ENCODE peak calls at places on chromosomes 13 and 19, in four cellular contexts. W is CD8-positive, alpha-beta T cell; L is lung; I is tibial artery. D is an unnamed sample.

GRCh38 chr19:6038634-6039405 is 60.9 kb upstream of the RANBP3 start:
- DNase-seq in W (peak), L (peak), I (no peak), D (no peak)

GRCh38 chr13:43307921-43308433 is 284.6 kb downstream of the DNAJC15 start:
- DNase-seq in W (no peak), L (peak), I (peak), D (no peak)

GRCh38 chr13:66887088-66887487 is 343.0 kb downstream of the PCDH9 start:
- DNase-seq in W (no peak), L (no peak), I (no peak), D (no peak)

GRCh38 chr13:33910267-33910666 is 92.3 kb downstream of the RFC3 start:
- DNase-seq in W (no peak), L (no peak), I (no peak), D (no peak)

GRCh38 chr19:52095172-52096014 is at the start of gene ZNF841:
- DNase-seq in W (peak), L (peak), I (peak), D (peak)

GRCh38 chr19:5967571-5967970 is 10.4 kb downstream of the RANBP3 start:
- DNase-seq in W (no peak), L (no peak), I (no peak), D (no peak)

GRCh38 chr13:79782541-79783216 is 301.7 kb downstream of the NDFIP2 start:
- DNase-seq in W (no peak), L (peak), I (no peak), D (no peak)

GRCh38 chr13:21348771-21349170 is 110.3 kb downstream of the ZDHHC20 start:
- DNase-seq in W (no peak), L (no peak), I (no peak), D (no peak)

GRCh38 chr19:18456974-18457373 is 19.0 kb upstream of the ISYNA1 start:
- DNase-seq in W (no peak), L (no peak), I (peak), D (no peak)

GRCh38 chr13:48502601-48503319 is 30.1 kb downstream of the RCBTB2 start:
- DNase-seq in W (no peak), L (no peak), I (no peak), D (no peak)

GRCh38 chr19:34851277-34851804 is 75.4 kb upstream of the ZNF30 start:
- DNase-seq in W (no peak), L (no peak), I (no peak), D (no peak)

GRCh38 chr13:113216165-113217056 is 7.0 kb downstream of the CUL4A start:
- DNase-seq in W (no peak), L (peak), I (no peak), D (no peak)

GRCh38 chr13:95457294-95457693 is 95.2 kb upstream of the CLDN10 start:
- DNase-seq in W (no peak), L (no peak), I (no peak), D (no peak)

GRCh38 chr13:22061371-22061805 is 390.5 kb downstream of the FGF9 start:
- DNase-seq in W (peak), L (no peak), I (no peak), D (no peak)

GRCh38 chr13:43894438-43894837 is 14.7 kb downstream of the LACC1 start:
- DNase-seq in W (no peak), L (no peak), I (no peak), D (no peak)

GRCh38 chr19:6108721-6109633 is 1.3 kb downstream of the RFX2 start:
- DNase-seq in W (peak), L (peak), I (peak), D (peak)

GRCh38 chr19:12884926-12885748 is 1.9 kb downstream of the KLF1 start:
- DNase-seq in W (peak), L (peak), I (no peak), D (no peak)

GRCh38 chr13:31236211-31236786 is 36.5 kb downstream of the B3GLCT start:
- DNase-seq in W (no peak), L (no peak), I (no peak), D (no peak)

GRCh38 chr13:52371736-52372247 is 34.2 kb downstream of the THSD1 start:
- DNase-seq in W (no peak), L (no peak), I (no peak), D (no peak)

GRCh38 chr13:52377898-52378297 is 28.1 kb downstream of the THSD1 start:
- DNase-seq in W (no peak), L (no peak), I (no peak), D (no peak)

GRCh38 chr13:52374389-52374788 is 31.6 kb downstream of the THSD1 start:
- DNase-seq in W (no peak), L (no peak), I (no peak), D (no peak)

GRCh38 chr13:52378312-52378711 is 27.7 kb downstream of the THSD1 start:
- DNase-seq in W (no peak), L (no peak), I (no peak), D (no peak)

DNA sequence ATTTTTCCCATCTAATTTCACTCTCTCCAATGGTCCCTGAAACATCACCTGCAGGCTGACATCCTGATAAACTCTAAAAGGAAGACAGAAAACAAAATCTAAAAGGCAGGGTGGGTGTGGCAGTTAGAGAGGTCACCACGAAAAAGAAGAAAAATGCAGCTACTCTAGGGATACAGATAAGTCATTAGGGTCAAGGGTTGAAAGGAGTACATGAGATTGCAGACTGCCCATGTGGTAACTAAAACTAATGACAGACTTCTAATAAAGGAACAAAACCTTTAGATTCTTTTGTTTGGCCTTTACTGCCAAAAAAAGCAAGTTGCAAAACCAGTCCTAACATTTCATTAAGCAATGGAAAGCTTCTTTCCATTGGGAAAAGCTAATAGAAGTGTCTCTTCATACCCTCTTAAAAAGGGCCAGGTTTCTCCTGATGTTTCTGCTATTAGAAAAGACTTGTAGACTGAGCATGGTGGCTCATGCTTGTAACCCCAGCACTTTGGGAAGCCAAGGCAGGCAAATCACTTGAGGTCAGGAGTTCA is 31.0 kb downstream of the THSD1 start:
- DNase-seq in W (no peak), L (no peak), I (no peak), D (no peak)
- H3K27ac ChIP-seq in W (no peak), L (no peak), I (no peak), D (no peak)

GRCh38 chr19:10269333-10270179 is 1.4 kb upstream of the ICAM1 start:
- DNase-seq in W (peak), L (peak), I (peak), D (peak)

GRCh38 chr19:10268077-10268476 is 2.8 kb upstream of the ICAM1 start:
- DNase-seq in W (no peak), L (no peak), I (peak), D (no peak)

GRCh38 chr19:10270616-10271394 is at the start of gene ICAM1:
- DNase-seq in W (peak), L (peak), I (peak), D (no peak)

GRCh38 chr19:10271543-10272086 is 695 bp downstream of the ICAM1 start:
- DNase-seq in W (peak), L (peak), I (no peak), D (no peak)

DNA sequence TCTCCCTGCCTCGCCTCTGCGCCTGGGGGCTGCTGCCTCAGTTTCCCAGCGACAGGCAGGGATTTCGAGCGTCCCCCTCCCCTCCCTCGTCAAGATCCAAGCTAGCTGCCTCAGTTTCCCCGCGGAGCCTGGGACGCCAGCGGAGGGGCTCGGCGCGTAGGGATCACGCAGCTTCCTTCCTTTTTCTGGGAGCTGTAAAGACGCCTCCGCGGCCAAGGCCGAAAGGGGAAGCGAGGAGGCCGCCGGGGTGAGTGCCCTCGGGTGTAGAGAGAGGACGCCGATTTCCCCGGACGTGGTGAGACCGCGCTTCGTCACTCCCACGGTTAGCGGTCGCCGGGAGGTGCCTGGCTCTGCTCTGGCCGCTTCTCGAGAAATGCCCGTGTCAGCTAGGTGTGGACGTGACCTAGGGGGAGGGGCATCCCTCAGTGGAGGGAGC is 722 bp upstream of the ICAM1 start:
- DNase-seq in W (peak), L (peak), I (peak), D (no peak)
- H3K27ac ChIP-seq in W (peak), L (peak), I (peak), D (peak)

GRCh38 chr19:48419158-48419920 is 25.9 kb downstream of the GRIN2D start:
- DNase-seq in W (peak), L (no peak), I (peak), D (no peak)

GRCh38 chr19:48417436-48417835 is 24.0 kb downstream of the GRIN2D start:
- DNase-seq in W (no peak), L (no peak), I (no peak), D (no peak)

GRCh38 chr19:48418317-48419064 is 25.0 kb downstream of the GRIN2D start:
- DNase-seq in W (no peak), L (no peak), I (no peak), D (no peak)

GRCh38 chr19:48424694-48425219 is 21.0 kb upstream of the GRWD1 start:
- DNase-seq in W (no peak), L (no peak), I (no peak), D (no peak)

GRCh38 chr19:48421548-48421947 is 24.2 kb upstream of the GRWD1 start:
- DNase-seq in W (no peak), L (no peak), I (no peak), D (no peak)
- H3K27ac ChIP-seq in W (no peak), L (no peak), I (no peak), D (no peak)

GRCh38 chr13:72121466-72121865 is 254.5 kb upstream of the DACH1 start:
- DNase-seq in W (no peak), L (no peak), I (no peak), D (no peak)

GRCh38 chr13:72126424-72126823 is 259.4 kb upstream of the DACH1 start:
- DNase-seq in W (no peak), L (no peak), I (no peak), D (no peak)

GRCh38 chr13:72125561-72125960 is 258.6 kb upstream of the DACH1 start:
- DNase-seq in W (no peak), L (no peak), I (no peak), D (no peak)

GRCh38 chr13:72122661-72123060 is 255.7 kb upstream of the DACH1 start:
- DNase-seq in W (no peak), L (no peak), I (no peak), D (no peak)

GRCh38 chr13:72120632-72121031 is 253.6 kb upstream of the DACH1 start:
- DNase-seq in W (no peak), L (no peak), I (no peak), D (no peak)
- H3K27ac ChIP-seq in W (no peak), L (no peak), I (no peak), D (no peak)

GRCh38 chr19:55599468-55600335 is at the start of the genes FIZ1 and ZNF524:
- DNase-seq in W (peak), L (peak), I (peak), D (peak)
- H3K27ac ChIP-seq in W (peak), L (peak), I (peak), D (peak)